ENCODE peak calls at places on chromosomes 16 and 17, in five cellular contexts. S, V, X, C and P are unnamed samples.

GRCh38 chr16:64412578-64413280 is 709.1 kb downstream of the CDH11 start:
- DNase-seq in S (no peak), V (no peak), X (peak), C (peak), P (no peak)

GRCh38 chr17:81514485-81514734 is 1.8 kb upstream of the ACTG1 start:
- DNase-seq in S (no peak), V (no peak), X (no peak), C (no peak), P (no peak)

GRCh38 chr16:5444181-5444580 is 346.6 kb upstream of the EEF2KMT start:
- DNase-seq in S (no peak), V (no peak), X (no peak), C (peak), P (no peak)

GRCh38 chr16:9099131-9099625 is 7.7 kb downstream of the HAPSTR1 start:
- DNase-seq in S (no peak), V (no peak), X (peak), C (no peak), P (no peak)

GRCh38 chr17:27950995-27951394 is 57.8 kb upstream of the LYRM9 start:
- DNase-seq in S (no peak), V (no peak), X (no peak), C (no peak), P (no peak)

GRCh38 chr17:70313450-70313849 is 144.1 kb downstream of the KCNJ2 start:
- DNase-seq in S (no peak), V (no peak), X (no peak), C (no peak), P (no peak)

GRCh38 chr16:10579965-10580918 is at the start of gene EMP2:
- DNase-seq in S (no peak), V (peak), X (peak), C (peak), P (peak)

GRCh38 chr16:14181371-14182050 is 110.4 kb downstream of the MRTFB start:
- DNase-seq in S (no peak), V (no peak), X (peak), C (peak), P (no peak)

GRCh38 chr16:82649766-82650165 is 23.0 kb downstream of the CDH13 start:
- DNase-seq in S (no peak), V (no peak), X (no peak), C (no peak), P (no peak)

GRCh38 chr17:6073620-6074019 is 3.4 kb downstream of the WSCD1 start:
- DNase-seq in S (no peak), V (no peak), X (no peak), C (no peak), P (no peak)

GRCh38 chr16:54986404-54986803 is 55.7 kb downstream of the IRX5 start:
- DNase-seq in S (no peak), V (no peak), X (no peak), C (no peak), P (no peak)

GRCh38 chr17:61313515-61314326 is 85.9 kb upstream of the TBX2 start:
- DNase-seq in S (no peak), V (no peak), X (no peak), C (no peak), P (no peak)

GRCh38 chr17:52149626-52150025 is 8.9 kb downstream of the CA10 start:
- DNase-seq in S (no peak), V (no peak), X (no peak), C (no peak), P (no peak)

GRCh38 chr16:31105677-31106213 is 2.4 kb upstream of the BCKDK start:
- DNase-seq in S (peak), V (peak), X (peak), C (peak), P (peak)

GRCh38 chr16:84236671-84237070 is 3.1 kb downstream of the KCNG4 start:
- DNase-seq in S (no peak), V (no peak), X (no peak), C (no peak), P (no peak)

GRCh38 chr17:61641084-61641483 is 50.1 kb upstream of the NACA2 start:
- DNase-seq in S (no peak), V (no peak), X (no peak), C (no peak), P (no peak)

GRCh38 chr16:185691-186090 is 5.4 kb downstream of the HBQ1 start:
- DNase-seq in S (no peak), V (no peak), X (no peak), C (no peak), P (no peak)

GRCh38 chr16:64182985-64183384 is 938.9 kb downstream of the CDH11 start:
- DNase-seq in S (no peak), V (no peak), X (peak), C (no peak), P (peak)

GRCh38 chr17:44842748-44843147 is 4.9 kb upstream of the HIGD1B start:
- DNase-seq in S (no peak), V (no peak), X (no peak), C (no peak), P (no peak)

GRCh38 chr17:42677921-42678781 is 1.4 kb upstream of the PLEKHH3 start:
- DNase-seq in S (peak), V (peak), X (peak), C (peak), P (peak)

GRCh38 chr16:54602666-54603065 is 316.1 kb upstream of the IRX3 start:
- DNase-seq in S (no peak), V (no peak), X (no peak), C (no peak), P (no peak)

GRCh38 chr16:569445-570254 is at the start of gene PIGQ:
- DNase-seq in S (peak), V (peak), X (no peak), C (no peak), P (no peak)

GRCh38 chr17:29793501-29793900 is 136.5 kb downstream of the SSH2 start:
- DNase-seq in S (no peak), V (no peak), X (no peak), C (no peak), P (no peak)

GRCh38 chr16:88331989-88332920 is 50.5 kb upstream of the ZNF469 start:
- DNase-seq in S (no peak), V (no peak), X (peak), C (peak), P (no peak)

GRCh38 chr17:31373150-31374082 is 18.1 kb upstream of the RAB11FIP4 start:
- DNase-seq in S (no peak), V (no peak), X (peak), C (peak), P (peak)

GRCh38 chr17:7330099-7331015 is 1.2 kb upstream of the NEURL4 start:
- DNase-seq in S (peak), V (peak), X (peak), C (peak), P (no peak)

GRCh38 chr16:11734025-11734652 is 8.5 kb downstream of the TXNDC11 start:
- DNase-seq in S (no peak), V (no peak), X (no peak), C (no peak), P (no peak)

GRCh38 chr16:68367034-68367433 is 56.2 kb downstream of the PRMT7 start:
- DNase-seq in S (no peak), V (no peak), X (no peak), C (no peak), P (peak)

GRCh38 chr17:45101883-45102811 is 30.2 kb downstream of the PLCD3 start:
- DNase-seq in S (no peak), V (no peak), X (peak), C (peak), P (no peak)